ENCODE peak calls at places on chromosome 3, in seven cellular contexts. One of them, this sample, is unnamed.

GRCh38 chr3:168659015-168659414 is 563.3 kb upstream of the GOLIM4 start:
- DNase-seq in HL-60: no peak
- DNase-seq in GM06990: no peak
- DNase-seq in SK-N-SH: no peak
- DNase-seq in Peyer's patch: no peak
- DNase-seq in left lung: no peak
- DNase-seq in AG09309: no peak
- DNase-seq in this sample: no peak

GRCh38 chr3:4856136-4856535 is 123.1 kb upstream of the BHLHE40 start:
- DNase-seq in SK-N-SH: no peak
- DNase-seq in GM06990: no peak
- DNase-seq in HL-60: no peak
- DNase-seq in Peyer's patch: no peak
- DNase-seq in AG09309: no peak
- DNase-seq in left lung: no peak
- DNase-seq in this sample: no peak

GRCh38 chr3:141812586-141812985 is 49.4 kb downstream of the GRK7 start:
- DNase-seq in GM06990: no peak
- DNase-seq in SK-N-SH: no peak
- DNase-seq in HL-60: no peak
- DNase-seq in Peyer's patch: no peak
- DNase-seq in AG09309: no peak
- DNase-seq in left lung: no peak
- DNase-seq in this sample: no peak

GRCh38 chr3:73766599-73767378 is 142.0 kb upstream of the PDZRN3 start:
- DNase-seq in HL-60: no peak
- DNase-seq in GM06990: no peak
- DNase-seq in left lung: no peak
- DNase-seq in SK-N-SH: peak
- DNase-seq in Peyer's patch: no peak
- DNase-seq in AG09309: peak
- DNase-seq in this sample: peak

GRCh38 chr3:124818398-124819150 is 68.6 kb downstream of the ITGB5 start:
- DNase-seq in GM06990: no peak
- DNase-seq in left lung: no peak
- DNase-seq in Peyer's patch: no peak
- DNase-seq in HL-60: no peak
- DNase-seq in AG09309: no peak
- DNase-seq in SK-N-SH: no peak
- DNase-seq in this sample: no peak

GRCh38 chr3:67947808-67948508 is 293.5 kb upstream of the SUCLG2 start:
- DNase-seq in SK-N-SH: no peak
- DNase-seq in left lung: no peak
- DNase-seq in AG09309: no peak
- DNase-seq in HL-60: no peak
- DNase-seq in GM06990: no peak
- DNase-seq in Peyer's patch: peak
- DNase-seq in this sample: no peak

GRCh38 chr3:186909078-186909853 is 21.1 kb upstream of the ST6GAL1 start:
- DNase-seq in AG09309: no peak
- DNase-seq in Peyer's patch: peak
- DNase-seq in left lung: no peak
- DNase-seq in HL-60: no peak
- DNase-seq in GM06990: peak
- DNase-seq in SK-N-SH: no peak
- DNase-seq in this sample: no peak

GRCh38 chr3:165696496-165696895 is 140.7 kb downstream of the BCHE start:
- DNase-seq in HL-60: no peak
- DNase-seq in GM06990: peak
- DNase-seq in AG09309: no peak
- DNase-seq in Peyer's patch: no peak
- DNase-seq in left lung: no peak
- DNase-seq in SK-N-SH: no peak
- DNase-seq in this sample: no peak

GRCh38 chr3:136196064-136196400 is at the start of gene MSL2:
- DNase-seq in Peyer's patch: no peak
- DNase-seq in SK-N-SH: no peak
- DNase-seq in left lung: no peak
- DNase-seq in GM06990: no peak
- DNase-seq in AG09309: no peak
- DNase-seq in HL-60: no peak
- DNase-seq in this sample: no peak

GRCh38 chr3:160010578-160010977 is 21.9 kb downstream of the IL12A start:
- DNase-seq in HL-60: no peak
- DNase-seq in AG09309: no peak
- DNase-seq in SK-N-SH: no peak
- DNase-seq in GM06990: peak
- DNase-seq in Peyer's patch: no peak
- DNase-seq in left lung: no peak
- DNase-seq in this sample: no peak

GRCh38 chr3:114389156-114389555 is 95.3 kb downstream of the TIGIT start:
- DNase-seq in Peyer's patch: no peak
- DNase-seq in left lung: no peak
- DNase-seq in AG09309: no peak
- DNase-seq in HL-60: no peak
- DNase-seq in GM06990: no peak
- DNase-seq in SK-N-SH: no peak
- DNase-seq in this sample: no peak

DNA sequence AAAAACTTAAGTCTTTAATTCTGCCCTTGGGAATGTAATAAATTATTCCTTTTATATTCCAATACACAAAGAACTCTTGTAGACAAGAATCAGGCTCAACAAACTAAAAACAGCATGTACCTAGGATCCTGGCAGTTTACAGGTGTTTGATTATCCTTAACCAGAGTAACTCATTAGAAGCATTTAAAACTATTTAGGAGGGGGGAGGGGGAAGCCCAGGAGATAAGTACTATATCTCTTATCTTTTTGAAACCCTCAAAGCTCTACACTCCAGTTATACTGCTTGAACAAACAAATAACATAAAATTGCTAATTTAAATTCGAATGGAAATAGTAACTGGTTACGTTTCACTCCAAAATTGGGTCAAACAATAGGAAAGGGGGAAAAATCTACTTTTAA is 1.9 kb downstream of the CNBP start:
- DNase-seq in SK-N-SH: no peak
- DNase-seq in HL-60: no peak
- DNase-seq in left lung: no peak
- DNase-seq in AG09309: no peak
- DNase-seq in Peyer's patch: no peak
- DNase-seq in GM06990: no peak
- DNase-seq in this sample: no peak
- H3K4me3 ChIP-seq in SK-N-SH: peak
- H3K4me3 ChIP-seq in HL-60: peak
- H3K4me3 ChIP-seq in left lung: peak
- H3K4me3 ChIP-seq in AG09309: peak
- H3K4me3 ChIP-seq in Peyer's patch: peak
- H3K4me3 ChIP-seq in GM06990: peak
- H3K4me3 ChIP-seq in this sample: peak

DNA sequence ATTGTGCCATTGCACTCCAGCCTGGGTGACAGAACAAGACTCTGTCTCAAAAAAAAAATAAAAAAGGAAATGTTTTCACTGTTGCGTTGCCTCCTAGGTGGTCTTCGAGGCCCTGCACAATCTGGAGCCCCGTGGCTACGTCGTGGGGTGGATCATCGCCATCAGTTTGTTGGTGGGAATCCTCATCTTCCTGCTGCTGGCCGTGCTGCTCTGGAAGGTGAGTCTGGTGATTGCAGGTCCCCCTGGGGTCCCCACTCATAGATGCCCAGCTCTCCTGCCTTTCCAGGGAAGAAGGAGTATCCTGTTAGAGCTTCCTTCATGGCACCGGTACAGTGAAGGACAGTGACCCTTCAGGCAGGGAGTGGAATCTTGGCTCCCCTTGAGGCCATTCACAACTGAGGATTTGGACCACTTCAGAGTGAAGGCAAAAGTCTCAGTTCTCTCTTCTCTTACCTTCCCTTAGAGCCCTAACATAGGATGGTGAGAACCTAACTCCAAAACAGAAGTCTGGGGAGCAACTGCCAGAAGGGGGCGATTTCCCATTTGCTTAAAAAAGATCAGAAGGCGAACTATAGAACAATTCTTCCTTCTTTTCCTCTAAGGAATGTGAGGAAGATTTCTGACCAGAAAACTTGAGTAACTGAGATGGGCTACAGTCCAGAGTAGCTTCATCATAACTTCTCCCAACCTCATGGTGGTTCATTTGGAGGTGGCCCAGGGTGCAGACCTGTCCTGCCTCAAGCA is 57.8 kb upstream of the CTDSPL start:
- DNase-seq in SK-N-SH: no peak
- DNase-seq in left lung: no peak
- DNase-seq in GM06990: no peak
- DNase-seq in HL-60: no peak
- DNase-seq in AG09309: no peak
- DNase-seq in Peyer's patch: no peak
- DNase-seq in this sample: no peak
- TF ChIP-seq CTCF in SK-N-SH: peak
- TF ChIP-seq CTCF in left lung: no peak
- TF ChIP-seq CTCF in GM06990: no peak
- TF ChIP-seq CTCF in HL-60: no peak
- TF ChIP-seq CTCF in AG09309: no peak
- TF ChIP-seq CTCF in Peyer's patch: no peak
- TF ChIP-seq CTCF in this sample: no peak

GRCh38 chr3:46561511-46561910 is 4.6 kb downstream of the LRRC2 start:
- DNase-seq in HL-60: no peak
- DNase-seq in GM06990: no peak
- DNase-seq in Peyer's patch: no peak
- DNase-seq in SK-N-SH: no peak
- DNase-seq in left lung: no peak
- DNase-seq in AG09309: no peak
- DNase-seq in this sample: no peak

GRCh38 chr3:46559030-46559704 is 6.9 kb downstream of the LRRC2 start:
- DNase-seq in HL-60: no peak
- DNase-seq in left lung: no peak
- DNase-seq in GM06990: no peak
- DNase-seq in AG09309: no peak
- DNase-seq in Peyer's patch: no peak
- DNase-seq in SK-N-SH: peak
- DNase-seq in this sample: no peak

GRCh38 chr3:46561951-46562350 is 4.2 kb downstream of the LRRC2 start:
- DNase-seq in left lung: no peak
- DNase-seq in SK-N-SH: no peak
- DNase-seq in HL-60: no peak
- DNase-seq in AG09309: no peak
- DNase-seq in Peyer's patch: no peak
- DNase-seq in GM06990: no peak
- DNase-seq in this sample: no peak

GRCh38 chr3:46557814-46558183 is 8.3 kb downstream of the LRRC2 start:
- DNase-seq in left lung: no peak
- DNase-seq in HL-60: no peak
- DNase-seq in GM06990: no peak
- DNase-seq in AG09309: no peak
- DNase-seq in Peyer's patch: no peak
- DNase-seq in SK-N-SH: no peak
- DNase-seq in this sample: no peak

DNA sequence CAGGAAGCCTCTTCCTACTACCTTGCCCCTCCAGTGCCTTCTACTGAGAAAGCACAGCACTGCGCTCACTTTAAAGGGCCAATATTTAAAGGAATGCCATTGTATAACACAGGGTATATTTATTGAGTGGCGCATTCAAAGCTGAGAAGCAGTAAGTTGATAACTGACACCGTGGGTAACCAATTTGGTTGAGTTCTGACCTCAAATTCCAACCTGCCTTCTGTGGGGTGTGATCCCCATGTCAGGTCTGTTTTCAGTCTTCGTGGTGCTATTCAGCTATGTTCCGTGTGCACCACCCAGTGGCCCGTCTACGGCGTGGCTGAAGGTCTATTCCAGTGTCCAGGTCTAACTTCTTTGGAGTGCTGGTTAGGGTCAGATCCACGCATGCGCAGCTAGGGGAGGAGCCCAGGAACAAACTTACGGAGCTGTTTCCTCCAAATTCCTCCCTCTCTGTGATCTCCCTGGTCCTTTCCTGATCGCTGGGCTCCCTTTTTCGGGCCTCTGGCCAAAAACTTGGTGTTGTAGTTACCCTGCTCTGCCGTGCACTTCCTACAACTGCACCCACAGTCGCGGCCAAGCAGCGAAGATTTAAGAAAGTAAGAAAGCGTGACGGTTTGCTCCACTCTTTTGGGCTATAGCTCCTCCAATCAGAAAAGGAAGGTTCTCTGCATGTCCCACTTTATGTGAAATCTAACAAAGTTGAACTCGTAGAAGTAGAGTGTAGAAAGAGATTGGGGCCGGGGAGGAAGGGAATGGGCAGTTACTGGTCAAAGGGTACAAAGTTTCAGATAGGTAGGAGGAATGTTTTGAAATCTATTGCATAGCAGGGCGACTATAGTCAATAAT is 7.7 kb downstream of the LRRC2 start:
- DNase-seq in left lung: peak
- DNase-seq in SK-N-SH: peak
- DNase-seq in Peyer's patch: peak
- DNase-seq in HL-60: peak
- DNase-seq in GM06990: peak
- DNase-seq in AG09309: peak
- DNase-seq in this sample: peak
- H3K4me3 ChIP-seq in left lung: peak
- H3K4me3 ChIP-seq in SK-N-SH: peak
- H3K4me3 ChIP-seq in Peyer's patch: peak
- H3K4me3 ChIP-seq in HL-60: peak
- H3K4me3 ChIP-seq in GM06990: peak
- H3K4me3 ChIP-seq in AG09309: peak
- H3K4me3 ChIP-seq in this sample: peak

GRCh38 chr3:33064929-33065328 is 32.0 kb downstream of the GLB1 start:
- DNase-seq in SK-N-SH: no peak
- DNase-seq in left lung: no peak
- DNase-seq in HL-60: no peak
- DNase-seq in AG09309: no peak
- DNase-seq in Peyer's patch: no peak
- DNase-seq in GM06990: no peak
- DNase-seq in this sample: no peak
- TF ChIP-seq CTCF in SK-N-SH: no peak
- TF ChIP-seq CTCF in left lung: no peak
- TF ChIP-seq CTCF in HL-60: no peak
- TF ChIP-seq CTCF in AG09309: no peak
- TF ChIP-seq CTCF in Peyer's patch: no peak
- TF ChIP-seq CTCF in GM06990: peak
- TF ChIP-seq CTCF in this sample: no peak

GRCh38 chr3:12840591-12841084 is 727 bp downstream of the RPL32 start:
- DNase-seq in GM06990: no peak
- DNase-seq in Peyer's patch: no peak
- DNase-seq in left lung: no peak
- DNase-seq in HL-60: no peak
- DNase-seq in AG09309: no peak
- DNase-seq in SK-N-SH: no peak
- DNase-seq in this sample: no peak
- H3K4me3 ChIP-seq in GM06990: peak
- H3K4me3 ChIP-seq in Peyer's patch: peak
- H3K4me3 ChIP-seq in left lung: peak
- H3K4me3 ChIP-seq in HL-60: peak
- H3K4me3 ChIP-seq in AG09309: peak
- H3K4me3 ChIP-seq in SK-N-SH: peak
- H3K4me3 ChIP-seq in this sample: peak